ENCODE peak calls at places on chromosomes 4 and X, in four cellular contexts. Z, T, I and C are unnamed samples.

GRCh38 chr4:57182132-57182874 is 72.1 kb upstream of the IGFBP7 start:
- DNase-seq in I (peak; percentile 58), T (no peak), Z (no peak), C (no peak)

GRCh38 chrX:39721570-39722279 is 376.0 kb downstream of the BCOR start:
- DNase-seq in I (no peak), T (peak; percentile 48), Z (no peak), C (no peak)

GRCh38 chr4:107349266-107349665 is 313.2 kb upstream of the DKK2 start:
- DNase-seq in Z (no peak), T (no peak), I (no peak), C (no peak)

GRCh38 chr4:81084029-81084428 is 53.5 kb downstream of the BMP3 start:
- DNase-seq in T (peak; percentile 82), Z (no peak), I (no peak), C (no peak)

GRCh38 chr4:83413676-83414075 is 41.9 kb downstream of the HELQ start:
- DNase-seq in T (no peak), Z (no peak), I (no peak), C (no peak)

GRCh38 chr4:110515676-110516075 is 39.7 kb downstream of the ENPEP start:
- DNase-seq in T (peak; percentile 14), I (no peak), Z (no peak), C (no peak)

GRCh38 chr4:126583509-126583908 is 1049.2 kb upstream of the INTU start:
- DNase-seq in Z (no peak), I (no peak), T (peak; percentile 43), C (no peak)

GRCh38 chrX:19156223-19156622 is 34.0 kb upstream of the ADGRG2 start:
- DNase-seq in Z (peak; percentile 22), T (no peak), I (no peak), C (no peak)

GRCh38 chr4:94208268-94208667 is 603 bp downstream of the SMARCAD1 start:
- DNase-seq in T (no peak), I (no peak), Z (no peak), C (no peak)

GRCh38 chr4:127012549-127012948 is 620.2 kb upstream of the INTU start:
- DNase-seq in T (peak; percentile 9), I (no peak), Z (no peak), C (no peak)

GRCh38 chrX:12142661-12143060 is 4.4 kb downstream of the FRMPD4 start:
- DNase-seq in T (no peak), Z (no peak), I (no peak), C (no peak)

GRCh38 chrX:70301716-70302115 is 11.8 kb downstream of the KIF4A start:
- DNase-seq in Z (no peak), I (no peak), T (peak; percentile 75), C (no peak)

GRCh38 chr4:17781072-17781830 is at the start of gene FAM184B:
- DNase-seq in Z (no peak), I (no peak), T (peak; percentile 12), C (no peak)

GRCh38 chrX:21132686-21133393 is 241.4 kb upstream of the CNKSR2 start:
- DNase-seq in I (no peak), T (no peak), Z (no peak), C (no peak)

GRCh38 chrX:66142351-66142750 is 21.7 kb upstream of the HEPH start:
- DNase-seq in Z (no peak), I (no peak), T (no peak), C (no peak)

GRCh38 chr4:97656034-97656720 is 487.1 kb downstream of the STPG2 start:
- DNase-seq in I (peak; percentile 25), T (peak; percentile 91), Z (no peak), C (no peak)

GRCh38 chrX:389021-389441 is 2.3 kb upstream of the PPP2R3B start:
- DNase-seq in Z (no peak), T (no peak), I (no peak), C (no peak)

GRCh38 chrX:109911046-109911445 is 91.9 kb upstream of the TMEM164 start:
- DNase-seq in I (no peak), T (peak; percentile 40), Z (no peak), C (no peak)

GRCh38 chr4:187504974-187505797 is 490.4 kb upstream of the ZFP42 start:
- DNase-seq in I (no peak), T (no peak), Z (no peak), C (no peak)

GRCh38 chrX:114338870-114339269 is 245.0 kb upstream of the HTR2C start:
- DNase-seq in T (no peak), Z (no peak), I (no peak), C (no peak)

GRCh38 chr4:110959041-110959643 is 336.3 kb upstream of the PITX2 start:
- DNase-seq in I (no peak), T (peak; percentile 40), Z (no peak), C (no peak)

GRCh38 chr4:151485541-151486131 is 76.7 kb downstream of the FHIP1A start:
- DNase-seq in T (no peak), Z (no peak), I (no peak), C (no peak)

GRCh38 chrX:47634871-47635575 is 5.3 kb upstream of the CFP start:
- DNase-seq in Z (no peak), I (no peak), T (no peak), C (no peak)

GRCh38 chr4:142728209-142728608 is 117.9 kb downstream of the INPP4B start:
- DNase-seq in Z (no peak), T (no peak), I (no peak), C (no peak)

GRCh38 chr4:1746919-1747602 is 25.7 kb downstream of the TACC3 start:
- DNase-seq in Z (no peak), T (no peak), I (no peak), C (peak; percentile 56)

GRCh38 chr4:60133414-60133813 is 1066.7 kb upstream of the ADGRL3 start:
- DNase-seq in Z (no peak), I (no peak), T (peak; percentile 70), C (no peak)

GRCh38 chr4:146059865-146060264 is 115.7 kb upstream of the LSM6 start:
- DNase-seq in T (no peak), Z (no peak), I (no peak), C (no peak)

GRCh38 chrX:133606990-133607389 is 191.7 kb upstream of the GPC4 start:
- DNase-seq in Z (no peak), T (no peak), I (no peak), C (no peak)

GRCh38 chrX:133598596-133599334 is 183.5 kb upstream of the GPC4 start:
- DNase-seq in T (no peak), I (no peak), Z (no peak), C (no peak)

GRCh38 chrX:133600536-133600935 is 185.2 kb upstream of the GPC4 start:
- DNase-seq in Z (no peak), I (no peak), T (no peak), C (no peak)

GRCh38 chrX:133602881-133603280 is 187.6 kb upstream of the GPC4 start:
- DNase-seq in T (no peak), Z (no peak), I (no peak), C (no peak)

DNA sequence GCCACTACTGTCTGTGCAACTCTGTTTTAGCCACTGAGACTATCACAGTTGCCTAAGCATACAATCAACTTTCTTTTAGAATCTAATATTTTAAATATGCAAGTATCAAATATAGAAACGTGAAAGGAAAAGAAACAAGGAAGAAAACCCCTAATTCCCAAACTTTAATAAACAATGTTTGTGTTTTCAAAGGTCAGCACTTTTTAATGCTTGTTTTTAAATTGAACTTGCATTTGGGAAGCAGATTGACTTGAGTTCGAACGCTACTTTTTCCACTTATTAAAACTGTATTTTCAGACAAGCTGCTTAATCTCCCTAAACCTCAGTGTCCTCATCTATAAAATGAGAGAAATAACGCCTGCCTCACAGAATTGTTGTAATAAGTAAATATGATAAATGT is 185.8 kb upstream of the GPC4 start:
- DNase-seq in T (no peak), I (no peak), Z (no peak), C (no peak)
- H3K4me3 ChIP-seq in T (no peak overlapping the region), I (no peak overlapping the region), Z (no peak overlapping the region), C (no peak overlapping the region)

DNA sequence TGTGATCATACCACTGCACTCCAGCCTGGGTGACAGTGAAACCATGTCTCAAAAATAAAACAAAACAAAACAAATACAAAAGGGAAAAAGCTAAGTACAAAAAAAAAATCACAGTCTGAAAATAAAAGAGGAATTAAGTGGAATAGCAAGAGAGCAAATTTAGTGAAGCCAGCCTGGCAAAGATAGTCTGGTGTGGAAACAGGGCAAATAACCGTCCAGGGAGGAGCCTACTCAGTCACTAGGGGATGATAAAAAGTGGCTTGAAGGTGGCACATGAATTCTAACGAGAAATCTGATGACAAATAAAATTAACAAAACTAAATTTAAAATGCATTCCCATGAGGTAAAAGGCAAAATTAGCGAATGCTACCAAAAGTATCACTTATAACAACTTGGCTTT is 8.2 kb downstream of the PDGFC start:
- DNase-seq in T (no peak), I (no peak), Z (no peak), C (no peak)
- TF ChIP-seq CTCF in T (no peak), I (no peak), Z (no peak), C (no peak)

DNA sequence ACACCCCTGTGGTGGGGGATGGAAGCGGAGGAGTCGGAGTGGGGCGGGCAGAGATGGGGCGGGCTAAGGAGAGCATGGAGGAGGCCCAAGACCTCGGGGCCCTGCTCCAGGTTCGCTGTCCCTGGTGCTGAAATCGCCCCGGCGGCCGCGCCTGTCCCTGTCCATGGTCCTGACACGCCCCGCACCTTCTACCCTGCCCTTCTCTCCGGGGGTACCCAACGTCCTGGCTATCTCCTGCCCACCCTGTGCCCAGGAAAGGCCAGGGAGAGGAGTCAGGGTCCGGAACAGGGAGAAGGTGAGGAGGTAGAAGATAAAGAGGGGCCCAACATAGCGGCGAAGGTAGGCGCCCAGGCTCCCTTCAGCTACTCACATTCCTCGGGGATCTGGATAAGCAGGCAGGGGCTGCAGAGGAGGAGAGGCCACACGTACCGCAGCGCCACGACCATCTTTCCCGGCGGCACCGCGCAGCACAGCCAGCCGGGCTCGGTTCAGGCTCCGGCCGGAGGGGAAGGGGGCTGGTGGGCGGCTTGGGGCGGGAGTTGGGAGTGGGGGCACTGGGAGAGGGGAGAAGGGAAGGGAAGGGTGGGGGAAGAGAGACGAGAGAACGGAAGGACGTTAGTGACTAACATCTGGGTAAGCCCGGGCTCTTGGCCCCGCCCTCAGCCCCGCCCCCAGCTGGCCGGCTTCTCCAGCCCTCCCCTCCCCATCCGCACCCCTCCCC is 10.4 kb downstream of the L1CAM start:
- DNase-seq in Z (peak; percentile 72), T (peak; percentile 26), I (no peak), C (peak; percentile 60)
- H3K4me3 ChIP-seq in Z (no peak overlapping the region), T (no peak overlapping the region), I (no peak overlapping the region), C (no peak overlapping the region)

GRCh38 chrX:5113128-5113527 is 1115.5 kb downstream of the NLGN4X start:
- DNase-seq in Z (no peak), I (no peak), T (peak; percentile 29), C (no peak)
- TF ChIP-seq CTCF in Z (no peak), I (peak; percentile 36), T (peak; percentile 14), C (no peak)

GRCh38 chr4:53914313-53915016 is 149.9 kb downstream of the CHIC2 start:
- DNase-seq in Z (no peak), I (peak; percentile 54), T (peak; percentile 96), C (peak; percentile 34)
- H3K4me3 ChIP-seq in Z (no peak overlapping the region), I (no peak overlapping the region), T (no peak overlapping the region), C (no peak overlapping the region)

GRCh38 chrX:46573331-46573895 is at the start of gene CHST7:
- DNase-seq in T (peak; percentile 68), Z (peak; percentile 69), I (peak; percentile 60), C (peak; percentile 52)
- TF ChIP-seq CTCF in T (peak; percentile 28), Z (no peak), I (peak; percentile 8), C (no peak)